ENCODE peak calls at places on chromosomes 1 and 21, in four cellular contexts. One of them, this sample, is unnamed.

GRCh38 chr1:240399381-240399780 is 212.6 kb downstream of the GREM2 start:
- DNase-seq in activated CD8-positive, alpha-beta T cell treated with anti-CD3 and anti-CD28 coated beads for 36 hours: no peak
- DNase-seq in HTR-8/SVneo: peak
- DNase-seq in amniotic stem cell: peak
- DNase-seq in this sample: no peak

GRCh38 chr1:11059166-11059989 is 440 bp downstream of the SRM start:
- DNase-seq in activated CD8-positive, alpha-beta T cell treated with anti-CD3 and anti-CD28 coated beads for 36 hours: no peak
- DNase-seq in HTR-8/SVneo: no peak
- DNase-seq in amniotic stem cell: no peak
- DNase-seq in this sample: peak

GRCh38 chr1:167199656-167200055 is 21.0 kb upstream of the POU2F1 start:
- DNase-seq in activated CD8-positive, alpha-beta T cell treated with anti-CD3 and anti-CD28 coated beads for 36 hours: no peak
- DNase-seq in HTR-8/SVneo: no peak
- DNase-seq in amniotic stem cell: no peak
- DNase-seq in this sample: no peak

GRCh38 chr21:16535100-16535418 is 805.3 kb downstream of the USP25 start:
- DNase-seq in activated CD8-positive, alpha-beta T cell treated with anti-CD3 and anti-CD28 coated beads for 36 hours: no peak
- DNase-seq in HTR-8/SVneo: no peak
- DNase-seq in amniotic stem cell: no peak
- DNase-seq in this sample: no peak

GRCh38 chr21:39444406-39445145 is 1.0 kb downstream of the LCA5L start:
- DNase-seq in activated CD8-positive, alpha-beta T cell treated with anti-CD3 and anti-CD28 coated beads for 36 hours: peak
- DNase-seq in HTR-8/SVneo: peak
- DNase-seq in amniotic stem cell: peak
- DNase-seq in this sample: peak

GRCh38 chr1:212284332-212284743 is 872 bp upstream of the PPP2R5A start:
- DNase-seq in activated CD8-positive, alpha-beta T cell treated with anti-CD3 and anti-CD28 coated beads for 36 hours: no peak
- DNase-seq in HTR-8/SVneo: no peak
- DNase-seq in amniotic stem cell: no peak
- DNase-seq in this sample: no peak

GRCh38 chr1:40243371-40243770 is 4.4 kb upstream of the TMCO2 start:
- DNase-seq in activated CD8-positive, alpha-beta T cell treated with anti-CD3 and anti-CD28 coated beads for 36 hours: no peak
- DNase-seq in HTR-8/SVneo: no peak
- DNase-seq in amniotic stem cell: no peak
- DNase-seq in this sample: no peak

GRCh38 chr1:110449661-110450651 is 993 bp upstream of the PROK1 start:
- DNase-seq in activated CD8-positive, alpha-beta T cell treated with anti-CD3 and anti-CD28 coated beads for 36 hours: no peak
- DNase-seq in HTR-8/SVneo: no peak
- DNase-seq in amniotic stem cell: no peak
- DNase-seq in this sample: no peak

GRCh38 chr1:15835205-15835740 is 12.2 kb upstream of the SPEN start:
- DNase-seq in activated CD8-positive, alpha-beta T cell treated with anti-CD3 and anti-CD28 coated beads for 36 hours: no peak
- DNase-seq in HTR-8/SVneo: peak
- DNase-seq in amniotic stem cell: no peak
- DNase-seq in this sample: no peak

GRCh38 chr1:52385376-52385775 is 18.8 kb downstream of the ORC1 start:
- DNase-seq in activated CD8-positive, alpha-beta T cell treated with anti-CD3 and anti-CD28 coated beads for 36 hours: no peak
- DNase-seq in HTR-8/SVneo: no peak
- DNase-seq in amniotic stem cell: no peak
- DNase-seq in this sample: no peak

GRCh38 chr1:54973205-54973921 is 7.1 kb upstream of the TMEM61 start:
- DNase-seq in activated CD8-positive, alpha-beta T cell treated with anti-CD3 and anti-CD28 coated beads for 36 hours: no peak
- DNase-seq in HTR-8/SVneo: peak
- DNase-seq in amniotic stem cell: peak
- DNase-seq in this sample: no peak

GRCh38 chr1:212512731-212513559 is 80.2 kb downstream of the NENF start:
- DNase-seq in activated CD8-positive, alpha-beta T cell treated with anti-CD3 and anti-CD28 coated beads for 36 hours: no peak
- DNase-seq in HTR-8/SVneo: peak
- DNase-seq in amniotic stem cell: no peak
- DNase-seq in this sample: no peak

GRCh38 chr1:242057745-242058115 is 58.8 kb upstream of the MAP1LC3C start:
- DNase-seq in activated CD8-positive, alpha-beta T cell treated with anti-CD3 and anti-CD28 coated beads for 36 hours: no peak
- DNase-seq in HTR-8/SVneo: no peak
- DNase-seq in amniotic stem cell: no peak
- DNase-seq in this sample: no peak

GRCh38 chr1:203304919-203305808 is at the start of gene BTG2:
- DNase-seq in activated CD8-positive, alpha-beta T cell treated with anti-CD3 and anti-CD28 coated beads for 36 hours: peak
- DNase-seq in HTR-8/SVneo: peak
- DNase-seq in amniotic stem cell: peak
- DNase-seq in this sample: peak

GRCh38 chr1:150273310-150273709 is 720 bp downstream of the C1orf54 start:
- DNase-seq in activated CD8-positive, alpha-beta T cell treated with anti-CD3 and anti-CD28 coated beads for 36 hours: no peak
- DNase-seq in HTR-8/SVneo: no peak
- DNase-seq in amniotic stem cell: no peak
- DNase-seq in this sample: no peak

GRCh38 chr1:2322593-2323295 is 68.6 kb downstream of the MORN1 start:
- DNase-seq in activated CD8-positive, alpha-beta T cell treated with anti-CD3 and anti-CD28 coated beads for 36 hours: no peak
- DNase-seq in HTR-8/SVneo: no peak
- DNase-seq in amniotic stem cell: no peak
- DNase-seq in this sample: no peak

GRCh38 chr1:24805534-24806301 is 60.5 kb downstream of the CLIC4 start:
- DNase-seq in activated CD8-positive, alpha-beta T cell treated with anti-CD3 and anti-CD28 coated beads for 36 hours: no peak
- DNase-seq in HTR-8/SVneo: peak
- DNase-seq in amniotic stem cell: no peak
- DNase-seq in this sample: peak

GRCh38 chr1:6124746-6125365 is 55.3 kb downstream of the CHD5 start:
- DNase-seq in activated CD8-positive, alpha-beta T cell treated with anti-CD3 and anti-CD28 coated beads for 36 hours: no peak
- DNase-seq in HTR-8/SVneo: no peak
- DNase-seq in amniotic stem cell: no peak
- DNase-seq in this sample: no peak

GRCh38 chr1:182080955-182081582 is 19.6 kb upstream of the ZNF648 start:
- DNase-seq in activated CD8-positive, alpha-beta T cell treated with anti-CD3 and anti-CD28 coated beads for 36 hours: peak
- DNase-seq in HTR-8/SVneo: peak
- DNase-seq in amniotic stem cell: no peak
- DNase-seq in this sample: peak

This sample was measured in NB4.